ENCODE peak calls at places on chromosomes 2 and 18, in nine cellular contexts. A is A549, H is AG04449, L is kidney epithelial cell, I is choroid plexus epithelial cell, B is PC-9, Z is astrocyte, K is left ventricle myocardium inferior, Q is stomach. G is an unnamed sample.
A peak's percentile ranks its signal among the peaks of the same experiment; 100 is the strongest.

GRCh38 chr18:30929718-30930117 is 112.8 kb downstream of the DSC3 start:
- DNase-seq in H (no peak), I (no peak), L (no peak), Z (no peak), K (no peak), A (no peak), B (no peak), Q (no peak), G (no peak)

GRCh38 chr18:5895300-5895885 is at the start of gene TMEM200C:
- DNase-seq in A (no peak), K (peak; percentile 18), B (no peak), Q (no peak), I (no peak), H (no peak), L (no peak), Z (peak; percentile 17), G (no peak)

GRCh38 chr18:34509163-34509562 is 200.9 kb upstream of the DTNA start:
- DNase-seq in B (no peak), Q (no peak), I (no peak), L (no peak), Z (no peak), H (no peak), A (no peak), K (no peak), G (no peak)

GRCh38 chr2:119823734-119824334 is 64.1 kb downstream of the PTPN4 start:
- DNase-seq in I (peak; percentile 74), A (peak; percentile 53), H (peak; percentile 19), Z (peak; percentile 19), Q (no peak), L (no peak), K (no peak), B (no peak), G (peak; percentile 44)

GRCh38 chr2:69711971-69712370 is 30.0 kb upstream of the ANXA4 start:
- DNase-seq in I (no peak), A (no peak), L (no peak), B (no peak), K (no peak), Z (no peak), Q (no peak), H (no peak), G (no peak)

GRCh38 chr2:238261718-238262375 is 22.0 kb upstream of the HES6 start:
- DNase-seq in Q (no peak), A (no peak), K (no peak), L (no peak), I (no peak), Z (no peak), H (no peak), B (no peak), G (no peak)

GRCh38 chr2:132654968-132655367 is 15.0 kb downstream of the LYPD1 start:
- DNase-seq in Q (no peak), A (no peak), L (no peak), H (no peak), B (no peak), Z (no peak), I (no peak), K (no peak), G (no peak)

GRCh38 chr2:216379955-216380354 is 7.7 kb upstream of the MARCHF4 start:
- DNase-seq in L (no peak), K (no peak), A (no peak), Q (no peak), B (no peak), H (no peak), Z (no peak), I (no peak), G (no peak)

DNA sequence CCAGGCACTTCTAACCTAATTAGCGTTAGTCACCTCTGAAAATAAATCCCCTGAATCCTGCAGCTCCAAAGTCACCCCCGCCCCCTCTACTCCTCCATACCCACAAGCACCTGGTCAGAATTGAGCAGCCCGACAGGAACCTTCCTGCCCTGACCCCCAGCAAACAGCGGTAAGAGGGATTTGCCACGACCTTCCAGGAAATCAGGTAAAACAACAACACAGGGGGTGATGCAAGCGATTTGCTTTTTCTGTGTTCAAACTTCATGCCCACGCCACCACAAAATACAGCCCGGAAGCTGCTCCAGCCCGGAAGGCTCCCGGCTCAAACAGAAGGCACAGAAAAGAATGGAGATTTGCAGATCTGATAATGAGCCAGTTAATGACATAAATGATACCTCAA is 367.1 kb downstream of the GPD2 start:
- DNase-seq in I (no peak), K (no peak), Z (no peak), B (no peak), Q (no peak), A (no peak), L (no peak), H (no peak), G (no peak)
- H3K4me3 ChIP-seq in I (no peak overlapping the region), K (no peak overlapping the region), Z (no peak overlapping the region), B (peak overlapping the region; percentile 51), Q (peak overlapping the region; percentile 9), A (no peak overlapping the region), L (peak overlapping the region; percentile 18), H (no peak overlapping the region), G (no peak overlapping the region)

DNA sequence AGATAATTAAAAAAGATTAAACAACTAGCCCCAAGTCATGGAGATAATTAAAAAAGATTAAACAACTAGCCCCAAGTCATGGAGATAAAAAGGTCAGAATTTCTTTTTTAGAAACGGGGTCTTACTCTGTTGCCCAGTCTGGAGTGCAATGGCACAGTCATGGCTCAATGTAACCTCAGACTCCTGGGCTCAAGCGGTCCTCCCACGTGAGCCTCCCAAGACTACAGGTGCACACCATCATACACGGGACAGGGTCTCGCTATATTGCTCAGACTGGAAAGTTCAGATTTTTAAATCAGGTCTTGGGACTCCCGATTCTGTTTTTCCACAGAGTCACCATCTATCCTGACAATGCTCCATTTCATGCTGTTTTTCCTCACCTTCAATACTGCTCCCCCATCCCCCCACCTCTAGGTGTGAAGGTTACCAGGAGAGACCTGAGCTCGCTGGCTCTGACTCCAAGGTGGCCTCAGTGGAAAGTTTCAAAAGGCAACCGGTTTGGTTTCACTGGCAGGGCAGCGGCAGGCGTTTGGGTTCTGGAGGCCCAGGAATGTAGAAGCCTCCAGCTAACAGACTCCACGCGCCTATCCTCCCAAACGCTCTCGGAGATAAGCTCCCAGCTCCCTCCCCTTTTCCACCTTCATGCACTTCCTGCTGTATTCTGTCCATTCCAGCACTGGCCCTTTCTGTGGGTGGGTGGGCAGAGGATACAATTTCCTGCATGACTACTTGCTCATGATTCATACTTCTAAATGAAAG is 2.9 kb upstream of the SEMA4C start:
- DNase-seq in Z (peak; percentile 61), B (peak; percentile 69), I (peak; percentile 39), H (no peak), Q (no peak), K (no peak), A (no peak), L (no peak), G (no peak)
- H3K4me3 ChIP-seq in Z (no peak overlapping the region), B (no peak overlapping the region), I (no peak overlapping the region), H (no peak overlapping the region), Q (no peak overlapping the region), K (peak overlapping the region; percentile 43), A (no peak overlapping the region), L (no peak overlapping the region), G (no peak overlapping the region)

DNA sequence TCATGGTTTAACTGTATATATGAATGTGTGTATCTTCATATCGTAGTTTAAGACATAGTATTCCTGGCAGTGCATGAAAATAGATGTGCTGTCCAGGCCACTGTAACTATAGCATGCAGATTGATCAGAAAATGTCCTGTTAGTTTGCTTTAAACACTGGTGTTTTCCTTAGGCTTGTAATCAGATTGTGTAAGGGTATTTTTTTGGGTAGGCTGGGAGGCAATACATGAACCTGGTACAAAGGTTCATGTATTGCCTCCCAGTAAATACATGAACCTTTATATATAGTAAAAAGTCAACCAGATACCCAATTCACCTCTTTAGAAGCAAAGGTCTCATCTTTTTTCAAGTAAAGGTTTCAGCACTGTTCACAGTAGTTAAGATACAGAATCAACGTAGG is 1.6 kb downstream of the COQ10B start:
- DNase-seq in I (no peak), K (no peak), Q (no peak), L (no peak), B (no peak), Z (no peak), H (no peak), A (no peak), G (no peak)
- H3K4me3 ChIP-seq in I (peak overlapping the region; percentile 80), K (peak overlapping the region; percentile 90), Q (peak overlapping the region; percentile 62), L (peak overlapping the region; percentile 99), B (peak overlapping the region; percentile 97), Z (peak overlapping the region; percentile 97), H (peak overlapping the region; percentile 99), A (peak overlapping the region; percentile 83), G (peak overlapping the region; percentile 98)

GRCh38 chr18:56501896-56502295 is 136.5 kb downstream of the TXNL1 start:
- DNase-seq in Q (no peak), H (no peak), K (no peak), Z (peak; percentile 65), A (no peak), L (no peak), B (no peak), I (peak; percentile 28), G (no peak)
- H3K4me3 ChIP-seq in Q (no peak overlapping the region), H (no peak overlapping the region), K (no peak overlapping the region), Z (no peak overlapping the region), A (no peak overlapping the region), L (no peak overlapping the region), B (no peak overlapping the region), I (no peak overlapping the region), G (no peak overlapping the region)

DNA sequence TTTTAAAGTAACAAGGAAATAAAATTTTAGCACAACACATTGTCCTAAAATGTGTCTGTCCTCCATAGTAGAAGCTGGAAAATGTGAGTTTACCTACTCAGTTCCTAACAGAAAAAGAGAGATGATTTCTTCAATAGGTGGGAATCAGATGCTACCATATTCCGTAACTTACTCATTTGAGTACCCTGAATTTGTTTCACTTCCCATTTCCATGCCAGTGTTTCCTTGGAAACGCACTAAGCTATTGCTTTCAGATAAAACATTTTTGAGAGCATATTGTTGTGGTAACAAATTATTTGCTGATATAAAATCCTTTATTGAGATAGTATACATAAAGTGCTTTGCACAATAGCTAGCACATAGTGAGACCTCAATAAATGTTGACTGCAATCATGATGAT is 137.5 kb upstream of the BARD1 start:
- DNase-seq in K (no peak), H (no peak), Z (no peak), I (no peak), L (no peak), B (no peak), A (no peak), Q (no peak), G (no peak)
- H3K4me3 ChIP-seq in K (no peak overlapping the region), H (no peak overlapping the region), Z (no peak overlapping the region), I (no peak overlapping the region), L (no peak overlapping the region), B (no peak overlapping the region), A (no peak overlapping the region), Q (no peak overlapping the region), G (no peak overlapping the region)

DNA sequence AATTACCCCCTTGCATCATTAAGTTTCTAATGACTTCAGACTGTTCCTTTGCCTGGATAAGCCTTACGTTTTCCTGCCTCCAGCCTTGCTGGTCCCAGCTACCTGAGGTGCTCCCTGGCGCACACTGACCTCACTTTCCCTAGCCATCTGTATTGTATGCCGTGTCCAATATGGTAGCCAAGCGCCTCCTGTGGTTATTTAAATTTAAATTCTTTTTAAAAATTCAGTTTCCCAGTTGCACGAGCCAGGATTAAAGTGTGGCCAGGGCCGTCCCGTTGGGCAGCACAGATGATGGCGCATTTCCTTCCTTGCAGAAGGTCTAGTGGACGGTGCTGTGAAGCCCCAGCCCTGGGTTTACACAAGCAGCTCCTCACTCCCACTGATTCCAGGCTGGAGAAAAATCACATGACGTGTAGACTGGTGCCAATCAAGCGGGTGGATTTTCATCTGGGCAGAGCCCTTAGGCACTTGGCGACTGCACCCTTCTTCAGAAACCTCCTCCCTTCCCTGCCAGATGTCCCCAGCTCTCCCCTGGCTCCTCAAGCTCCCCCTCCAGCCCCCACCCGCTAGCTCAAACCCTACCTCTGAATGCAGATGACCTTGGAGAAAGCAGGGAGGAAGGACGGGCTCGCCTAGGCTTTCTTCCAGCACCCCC is 33.9 kb downstream of the ACKR3 start:
- DNase-seq in Q (no peak), I (no peak), L (no peak), K (no peak), B (no peak), H (no peak), Z (no peak), A (no peak), G (no peak)
- H3K4me3 ChIP-seq in Q (no peak overlapping the region), I (no peak overlapping the region), L (no peak overlapping the region), K (no peak overlapping the region), B (no peak overlapping the region), H (no peak overlapping the region), Z (no peak overlapping the region), A (no peak overlapping the region), G (no peak overlapping the region)